ENCODE peak calls at places on chromosomes 5 and 9, in ten cellular contexts. One of them, this sample, is unnamed.

GRCh38 chr5:133428072-133428660 is 184.2 kb downstream of the FSTL4 start:
- DNase-seq in IMR-90: no peak
- DNase-seq in stimulated activated naive CD8-positive, alpha-beta T cell treated with anti-CD3 and anti-CD28 coated beads, Interleukin-15, Interleukin-2, amounts not matched to agents 100 U/mL and 50 U/mL, for 24 hours: no peak
- DNase-seq in right cardiac atrium: no peak
- DNase-seq in ACHN: no peak
- DNase-seq in EH: no peak
- DNase-seq in fibroblast of pulmonary artery: no peak
- DNase-seq in astrocyte of the spinal cord: no peak
- DNase-seq in left colon: no peak
- DNase-seq in B cell: no peak
- DNase-seq in this sample: no peak

GRCh38 chr5:147481376-147481775 is 28.5 kb downstream of the DPYSL3 start:
- DNase-seq in IMR-90: peak
- DNase-seq in stimulated activated naive CD8-positive, alpha-beta T cell treated with anti-CD3 and anti-CD28 coated beads, Interleukin-15, Interleukin-2, amounts not matched to agents 100 U/mL and 50 U/mL, for 24 hours: no peak
- DNase-seq in right cardiac atrium: no peak
- DNase-seq in ACHN: no peak
- DNase-seq in EH: peak
- DNase-seq in fibroblast of pulmonary artery: peak
- DNase-seq in astrocyte of the spinal cord: peak
- DNase-seq in left colon: no peak
- DNase-seq in B cell: no peak
- DNase-seq in this sample: no peak

GRCh38 chr5:140574165-140574564 is 9.5 kb downstream of the SLC35A4 start:
- DNase-seq in IMR-90: peak
- DNase-seq in stimulated activated naive CD8-positive, alpha-beta T cell treated with anti-CD3 and anti-CD28 coated beads, Interleukin-15, Interleukin-2, amounts not matched to agents 100 U/mL and 50 U/mL, for 24 hours: no peak
- DNase-seq in right cardiac atrium: no peak
- DNase-seq in ACHN: no peak
- DNase-seq in EH: peak
- DNase-seq in fibroblast of pulmonary artery: peak
- DNase-seq in astrocyte of the spinal cord: no peak
- DNase-seq in left colon: no peak
- DNase-seq in B cell: no peak
- DNase-seq in this sample: no peak

GRCh38 chr9:131738293-131738692 is 1.6 kb downstream of the RAPGEF1 start:
- DNase-seq in IMR-90: no peak
- DNase-seq in stimulated activated naive CD8-positive, alpha-beta T cell treated with anti-CD3 and anti-CD28 coated beads, Interleukin-15, Interleukin-2, amounts not matched to agents 100 U/mL and 50 U/mL, for 24 hours: no peak
- DNase-seq in right cardiac atrium: peak
- DNase-seq in ACHN: no peak
- DNase-seq in EH: no peak
- DNase-seq in fibroblast of pulmonary artery: no peak
- DNase-seq in astrocyte of the spinal cord: no peak
- DNase-seq in left colon: no peak
- DNase-seq in B cell: no peak
- DNase-seq in this sample: no peak

GRCh38 chr5:139022528-139022927 is 147.4 kb upstream of the LRRTM2 start:
- DNase-seq in IMR-90: no peak
- DNase-seq in stimulated activated naive CD8-positive, alpha-beta T cell treated with anti-CD3 and anti-CD28 coated beads, Interleukin-15, Interleukin-2, amounts not matched to agents 100 U/mL and 50 U/mL, for 24 hours: no peak
- DNase-seq in right cardiac atrium: no peak
- DNase-seq in ACHN: no peak
- DNase-seq in EH: no peak
- DNase-seq in fibroblast of pulmonary artery: no peak
- DNase-seq in astrocyte of the spinal cord: no peak
- DNase-seq in left colon: no peak
- DNase-seq in B cell: no peak
- DNase-seq in this sample: peak

GRCh38 chr5:32102254-32102653 is 71.9 kb downstream of the GOLPH3 start:
- DNase-seq in IMR-90: no peak
- DNase-seq in stimulated activated naive CD8-positive, alpha-beta T cell treated with anti-CD3 and anti-CD28 coated beads, Interleukin-15, Interleukin-2, amounts not matched to agents 100 U/mL and 50 U/mL, for 24 hours: no peak
- DNase-seq in right cardiac atrium: no peak
- DNase-seq in ACHN: no peak
- DNase-seq in EH: no peak
- DNase-seq in fibroblast of pulmonary artery: no peak
- DNase-seq in astrocyte of the spinal cord: no peak
- DNase-seq in left colon: no peak
- DNase-seq in B cell: no peak
- DNase-seq in this sample: no peak

GRCh38 chr9:77454668-77455067 is 193.5 kb downstream of the GNA14 start:
- DNase-seq in IMR-90: peak
- DNase-seq in stimulated activated naive CD8-positive, alpha-beta T cell treated with anti-CD3 and anti-CD28 coated beads, Interleukin-15, Interleukin-2, amounts not matched to agents 100 U/mL and 50 U/mL, for 24 hours: no peak
- DNase-seq in right cardiac atrium: no peak
- DNase-seq in ACHN: no peak
- DNase-seq in EH: peak
- DNase-seq in fibroblast of pulmonary artery: no peak
- DNase-seq in astrocyte of the spinal cord: peak
- DNase-seq in left colon: no peak
- DNase-seq in B cell: no peak
- DNase-seq in this sample: no peak

GRCh38 chr5:43156388-43156787 is 35.6 kb upstream of the NIM1K start:
- DNase-seq in IMR-90: peak
- DNase-seq in stimulated activated naive CD8-positive, alpha-beta T cell treated with anti-CD3 and anti-CD28 coated beads, Interleukin-15, Interleukin-2, amounts not matched to agents 100 U/mL and 50 U/mL, for 24 hours: no peak
- DNase-seq in right cardiac atrium: no peak
- DNase-seq in ACHN: no peak
- DNase-seq in EH: no peak
- DNase-seq in fibroblast of pulmonary artery: peak
- DNase-seq in astrocyte of the spinal cord: peak
- DNase-seq in left colon: no peak
- DNase-seq in B cell: no peak
- DNase-seq in this sample: no peak

GRCh38 chr5:92371889-92372235 is 988.7 kb upstream of the ARRDC3 start:
- DNase-seq in IMR-90: peak
- DNase-seq in stimulated activated naive CD8-positive, alpha-beta T cell treated with anti-CD3 and anti-CD28 coated beads, Interleukin-15, Interleukin-2, amounts not matched to agents 100 U/mL and 50 U/mL, for 24 hours: no peak
- DNase-seq in right cardiac atrium: no peak
- DNase-seq in ACHN: peak
- DNase-seq in EH: no peak
- DNase-seq in fibroblast of pulmonary artery: no peak
- DNase-seq in astrocyte of the spinal cord: peak
- DNase-seq in left colon: no peak
- DNase-seq in B cell: no peak
- DNase-seq in this sample: no peak

GRCh38 chr9:95351051-95351450 is 33.5 kb upstream of the FANCC start:
- DNase-seq in IMR-90: no peak
- DNase-seq in stimulated activated naive CD8-positive, alpha-beta T cell treated with anti-CD3 and anti-CD28 coated beads, Interleukin-15, Interleukin-2, amounts not matched to agents 100 U/mL and 50 U/mL, for 24 hours: no peak
- DNase-seq in right cardiac atrium: peak
- DNase-seq in ACHN: no peak
- DNase-seq in EH: no peak
- DNase-seq in fibroblast of pulmonary artery: no peak
- DNase-seq in astrocyte of the spinal cord: no peak
- DNase-seq in left colon: no peak
- DNase-seq in B cell: no peak
- DNase-seq in this sample: no peak

GRCh38 chr5:83494102-83494620 is 22.6 kb downstream of the VCAN start:
- DNase-seq in IMR-90: no peak
- DNase-seq in stimulated activated naive CD8-positive, alpha-beta T cell treated with anti-CD3 and anti-CD28 coated beads, Interleukin-15, Interleukin-2, amounts not matched to agents 100 U/mL and 50 U/mL, for 24 hours: no peak
- DNase-seq in right cardiac atrium: no peak
- DNase-seq in ACHN: no peak
- DNase-seq in EH: no peak
- DNase-seq in fibroblast of pulmonary artery: no peak
- DNase-seq in astrocyte of the spinal cord: no peak
- DNase-seq in left colon: no peak
- DNase-seq in B cell: no peak
- DNase-seq in this sample: no peak

GRCh38 chr5:50711280-50711679 is 44.8 kb downstream of the PARP8 start:
- DNase-seq in IMR-90: peak
- DNase-seq in stimulated activated naive CD8-positive, alpha-beta T cell treated with anti-CD3 and anti-CD28 coated beads, Interleukin-15, Interleukin-2, amounts not matched to agents 100 U/mL and 50 U/mL, for 24 hours: peak
- DNase-seq in right cardiac atrium: no peak
- DNase-seq in ACHN: peak
- DNase-seq in EH: no peak
- DNase-seq in fibroblast of pulmonary artery: no peak
- DNase-seq in astrocyte of the spinal cord: peak
- DNase-seq in left colon: peak
- DNase-seq in B cell: peak
- DNase-seq in this sample: peak

GRCh38 chr5:173618927-173619519 is 2.6 kb upstream of the BOD1 start:
- DNase-seq in IMR-90: peak
- DNase-seq in stimulated activated naive CD8-positive, alpha-beta T cell treated with anti-CD3 and anti-CD28 coated beads, Interleukin-15, Interleukin-2, amounts not matched to agents 100 U/mL and 50 U/mL, for 24 hours: peak
- DNase-seq in right cardiac atrium: no peak
- DNase-seq in ACHN: peak
- DNase-seq in EH: peak
- DNase-seq in fibroblast of pulmonary artery: peak
- DNase-seq in astrocyte of the spinal cord: peak
- DNase-seq in left colon: peak
- DNase-seq in B cell: peak
- DNase-seq in this sample: peak